ENCODE peak calls at places on chromosomes 12 and 14, in four cellular contexts. K is K562, Y is HepG2, H is stomach. W is an unnamed sample. For H3K9me3, the result is how much of the 10 kb centered on the place peaks cover.

GRCh38 chr12:48831257-48831656 is 13.0 kb downstream of the CACNB3 start:
- DNase-seq in H (no peak), K (no peak), Y (no peak), W (no peak)

GRCh38 chr14:51321036-51321435 is 81.0 kb downstream of the TMX1 start:
- DNase-seq in Y (no peak), K (no peak), H (no peak), W (no peak)

GRCh38 chr12:57609091-57609780 is 2.0 kb upstream of the ARHGEF25 start:
- DNase-seq in Y (no peak), H (no peak), K (peak), W (no peak)

GRCh38 chr12:14664434-14665023 is 31.9 kb downstream of the GUCY2C start:
- DNase-seq in K (peak), Y (peak), H (peak), W (no peak)

GRCh38 chr14:66443158-66443695 is 42.9 kb upstream of the CCDC196 start:
- DNase-seq in H (no peak), K (no peak), Y (no peak), W (no peak)

GRCh38 chr12:98968896-98969295 is 323.8 kb downstream of the APAF1 start:
- DNase-seq in K (no peak), Y (no peak), H (no peak), W (no peak)

GRCh38 chr12:15474766-15475165 is 152.5 kb downstream of the PTPRO start:
- DNase-seq in K (no peak), H (no peak), Y (no peak), W (no peak)

GRCh38 chr12:48388430-48388829 is 37.7 kb upstream of the ZNF641 start:
- DNase-seq in K (no peak), H (no peak), Y (no peak), W (no peak)

GRCh38 chr12:67517181-67517887 is 131.2 kb upstream of the DYRK2 start:
- DNase-seq in H (peak), K (peak), Y (no peak), W (no peak)

GRCh38 chr14:97380539-97380941 is 583.4 kb downstream of the VRK1 start:
- DNase-seq in H (no peak), Y (no peak), K (no peak), W (no peak)

GRCh38 chr12:116559080-116559329 is 176 bp upstream of the MAP1LC3B2 start:
- DNase-seq in H (no peak), K (no peak), Y (no peak), W (no peak)

GRCh38 chr12:9943244-9943643 is 11.1 kb upstream of the CLEC2A start:
- DNase-seq in H (no peak), Y (no peak), K (no peak), W (peak)

GRCh38 chr12:95951515-95951914 is 8.4 kb downstream of the AMDHD1 start:
- DNase-seq in K (no peak), H (no peak), Y (no peak), W (no peak)

GRCh38 chr12:8687846-8688601 is 9.8 kb upstream of the RIMKLB start:
- DNase-seq in H (no peak), K (peak), Y (no peak), W (no peak)

GRCh38 chr12:45583011-45583657 is 146.4 kb upstream of the ARID2 start:
- DNase-seq in Y (no peak), H (no peak), K (no peak), W (no peak)

GRCh38 chr14:59254146-59254910 is 65.9 kb downstream of the DAAM1 start:
- DNase-seq in Y (no peak), K (peak), H (peak), W (no peak)

GRCh38 chr12:116542345-116542950 is 16.7 kb upstream of the MAP1LC3B2 start:
- DNase-seq in Y (no peak), H (no peak), K (peak), W (no peak)

GRCh38 chr14:61477845-61478438 is 156.6 kb downstream of the PRKCH start:
- DNase-seq in Y (no peak), H (peak), K (no peak), W (peak)

GRCh38 chr14:51735851-51736250 is 84.1 kb downstream of the FRMD6 start:
- DNase-seq in K (no peak), Y (peak), H (no peak), W (no peak)

GRCh38 chr12:106764738-106765137 is 9.7 kb upstream of the RIC8B start:
- DNase-seq in K (no peak), Y (no peak), H (no peak), W (no peak)

GRCh38 chr12:54383041-54383609 is 1.4 kb downstream of the ZNF385A start:
- DNase-seq in K (peak), Y (no peak), H (no peak), W (peak)

DNA sequence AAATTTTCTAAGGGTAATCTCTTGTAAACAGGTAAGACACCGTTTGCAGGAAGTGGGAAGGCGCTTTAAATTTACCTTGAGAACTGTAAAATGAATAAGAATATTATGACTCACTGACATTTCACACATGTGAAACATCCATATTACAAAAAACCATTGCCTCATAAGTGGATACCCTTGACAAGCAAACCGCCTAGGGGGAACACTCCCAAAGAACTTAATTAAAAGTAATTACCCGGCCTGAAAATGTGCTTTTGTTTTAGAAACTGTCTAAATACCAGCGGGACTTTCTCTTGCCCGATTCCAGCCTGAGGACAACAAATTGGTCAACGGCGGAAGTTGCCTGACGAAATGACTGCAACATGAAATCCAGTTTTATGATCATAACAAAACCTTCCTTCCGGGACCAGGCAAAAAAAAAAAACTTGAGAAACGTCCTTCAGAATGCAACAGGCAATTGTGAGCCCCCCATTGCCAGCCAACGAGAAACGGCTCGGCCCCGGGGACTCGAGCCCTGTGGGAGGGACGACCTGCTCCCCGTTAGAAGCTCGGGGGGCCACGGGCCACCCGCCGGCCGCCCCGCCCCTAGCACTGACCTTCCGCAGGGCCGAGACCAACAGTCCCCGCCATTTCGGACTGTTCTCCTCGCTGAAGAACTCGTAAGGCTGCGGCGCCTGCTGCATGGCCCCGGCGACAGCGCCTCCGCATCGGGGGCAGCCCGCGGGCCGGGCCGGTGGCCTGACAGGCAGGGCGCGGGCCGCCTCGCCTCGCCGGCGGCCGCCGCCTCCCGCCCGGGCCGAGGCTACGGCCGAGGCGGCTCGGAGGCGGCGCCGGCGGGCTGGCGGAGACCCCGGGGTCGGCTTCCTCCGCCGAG is 540 bp downstream of the SOS2 start:
- DNase-seq in Y (peak), H (peak), K (peak), W (peak)
- TF ChIP-seq POLR2AphosphoS5 in Y (peak), H (no peak), K (peak), W (no peak)

DNA sequence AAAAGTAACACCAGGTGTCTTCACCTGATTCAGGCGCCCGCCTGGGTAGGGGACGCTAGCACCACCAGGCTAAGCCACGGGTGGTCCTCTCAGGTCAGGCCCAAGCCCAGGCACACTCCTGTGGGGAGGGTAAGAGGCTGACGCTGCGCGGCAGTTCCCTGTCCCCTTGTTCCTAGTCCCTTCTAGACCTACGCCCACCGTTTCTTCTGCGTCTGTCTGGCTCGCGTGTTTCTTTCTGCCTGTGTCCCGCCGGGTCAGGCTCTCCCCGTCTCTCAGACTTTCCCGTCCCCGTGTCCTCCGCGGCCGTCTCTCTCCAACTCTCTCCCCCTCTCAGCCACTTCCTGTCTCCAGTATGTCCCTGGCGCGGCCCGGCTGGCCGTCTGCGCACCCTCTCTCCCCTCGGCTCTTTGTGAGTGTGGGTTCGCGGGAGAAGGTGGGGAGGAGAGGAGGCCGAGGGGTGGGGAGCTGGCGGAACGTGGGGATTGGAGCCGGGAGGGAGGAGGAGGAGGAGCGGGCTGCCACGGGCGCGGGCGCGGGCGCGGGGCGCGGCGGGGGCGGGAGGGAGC is 3.1 kb upstream of the TNS2 start:
- DNase-seq in Y (peak), H (peak), K (no peak), W (no peak)
- TF ChIP-seq POLR2A in Y (no peak), H (peak), K (peak), W (peak)

GRCh38 chr14:105899657-105900397 is 373.4 kb downstream of the TMEM121 start:
- DNase-seq in H (no peak), K (no peak), Y (no peak), W (peak)
- H3K9me3 ChIP-seq in H (under half), K (under half), Y (under half), W (under half)

GRCh38 chr14:31660191-31660590 is 99.0 kb downstream of the NUBPL start:
- DNase-seq in H (no peak), K (no peak), Y (no peak), W (no peak)
- TF ChIP-seq POLR2AphosphoS5 in H (no peak), K (no peak), Y (no peak), W (no peak)

GRCh38 chr12:104064031-104064841 is at the start of gene HCFC2:
- DNase-seq in H (peak), Y (peak), K (peak), W (peak)
- TF ChIP-seq POLR2A in H (no peak), Y (peak), K (peak), W (no peak)

GRCh38 chr12:132942611-132943010 is 13.5 kb downstream of the ZNF605 start:
- DNase-seq in Y (no peak), H (no peak), K (no peak), W (no peak)
- H3K9me3 ChIP-seq in Y (half or more), H (half or more), K (under half), W (half or more)

DNA sequence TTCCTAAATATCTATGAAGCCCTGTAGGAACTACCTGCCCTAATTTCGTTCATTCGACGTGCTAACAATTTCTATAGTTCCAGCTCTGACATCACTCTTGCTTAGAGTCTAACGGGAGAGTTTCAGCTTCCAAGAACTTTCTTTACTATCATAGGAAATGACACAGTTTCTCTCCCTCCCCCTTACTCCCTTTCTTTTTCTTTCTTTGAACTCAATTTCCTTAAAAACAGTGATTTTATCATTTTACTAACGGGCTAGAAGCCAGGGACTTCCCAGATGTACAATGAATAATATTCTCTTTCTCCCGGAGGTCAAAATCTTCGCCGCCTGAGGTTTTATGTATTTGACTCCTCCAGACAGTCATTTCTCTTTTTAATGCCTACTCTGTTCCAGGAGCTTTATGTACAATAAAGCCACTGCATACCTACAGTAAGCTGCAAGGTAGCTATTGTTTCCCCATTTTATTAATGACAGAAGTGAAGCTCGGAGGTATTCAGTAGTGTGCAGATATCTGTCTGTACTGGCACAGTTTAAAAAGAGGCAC is 15.7 kb downstream of the SMCO2 start:
- DNase-seq in H (no peak), K (no peak), Y (no peak), W (no peak)
- TF ChIP-seq POLR2AphosphoS5 in H (no peak), K (no peak), Y (no peak), W (no peak)

GRCh38 chr12:12890815-12891645 is at the start of gene GPRC5A:
- DNase-seq in H (peak), Y (peak), K (peak), W (peak)
- TF ChIP-seq POLR2A in H (no peak), Y (no peak), K (no peak), W (no peak)

DNA sequence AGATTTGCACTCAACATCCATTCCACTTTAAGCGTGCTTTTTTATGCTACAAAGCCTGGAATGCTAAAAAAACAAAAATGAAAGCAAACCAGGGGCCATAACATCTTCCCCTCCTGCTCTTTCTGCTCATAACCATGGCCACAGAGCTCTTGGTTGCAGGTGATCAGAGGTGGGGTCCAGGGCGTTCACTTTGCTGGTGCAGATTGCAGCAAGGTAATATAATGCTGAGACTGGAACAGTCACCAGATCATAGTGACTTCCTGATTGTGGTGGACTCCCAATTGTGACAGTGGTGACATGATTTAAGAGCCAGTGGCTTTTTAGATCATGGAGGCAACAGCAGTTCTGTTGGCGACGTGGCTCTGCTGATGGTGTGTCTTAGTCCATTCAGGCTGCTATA is 115.0 kb upstream of the CPM start:
- DNase-seq in H (no peak), Y (no peak), K (no peak), W (no peak)
- H3K9me3 ChIP-seq in H (under half), Y (under half), K (under half), W (under half)

DNA sequence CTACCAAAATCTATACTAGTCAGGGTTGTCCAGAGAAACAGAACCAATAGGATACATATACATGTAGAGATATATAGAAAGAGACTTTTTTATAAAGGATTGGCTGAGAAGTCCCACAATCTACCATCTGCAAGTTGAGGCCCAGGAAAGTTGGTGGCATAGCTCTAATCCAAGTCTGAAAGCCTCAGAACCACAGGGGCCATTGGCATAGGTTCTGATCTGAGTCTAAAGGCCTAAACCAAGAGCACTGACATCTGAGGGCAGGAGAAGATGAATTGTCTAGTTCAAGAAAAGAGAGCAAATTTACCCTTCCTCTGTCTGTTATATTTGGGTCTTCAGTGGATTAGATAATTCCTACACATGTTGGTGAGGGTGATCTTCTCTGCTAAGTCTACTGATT is 433.1 kb downstream of the ADAMTS20 start:
- DNase-seq in K (no peak), Y (no peak), H (no peak), W (no peak)
- TF ChIP-seq POLR2AphosphoS5 in K (no peak), Y (no peak), H (no peak), W (no peak)